ENCODE peak calls at places on chromosomes 12 and 14, in eight cellular contexts. E is body of pancreas, O is HCT116, G is uterus, I is heart left ventricle, A is adrenal gland, C is tibial nerve, Y is A549. F is an unnamed sample.
A peak's percentile ranks its signal among the peaks of the same experiment; 100 is the strongest.

GRCh38 chr12:224330-224729 is 10.4 kb upstream of the SLC6A12 start:
- DNase-seq in E (no peak), O (no peak), G (no peak), I (no peak), A (no peak), C (no peak), Y (no peak), F (no peak)

GRCh38 chr12:1836854-1837411 is 16.6 kb downstream of the LRTM2 start:
- DNase-seq in E (no peak), O (no peak), G (no peak), I (no peak), A (no peak), C (no peak), Y (no peak), F (no peak)

GRCh38 chr12:3757261-3757660 is 4.4 kb upstream of the CRACR2A start:
- DNase-seq in E (peak; percentile 90), O (no peak), G (no peak), I (no peak), A (no peak), C (no peak), Y (no peak), F (no peak)

GRCh38 chr12:18430425-18431048 is 169.2 kb downstream of the PIK3C2G start:
- DNase-seq in E (peak; percentile 62), O (peak; percentile 38), G (no peak), I (peak; percentile 33), A (peak; percentile 60), C (peak; percentile 12), Y (peak; percentile 20), F (peak; percentile 21)

GRCh38 chr12:33514893-33515292 is 75.3 kb upstream of the SYT10 start:
- DNase-seq in E (no peak), O (no peak), G (no peak), I (no peak), A (no peak), C (no peak), Y (no peak), F (no peak)

GRCh38 chr12:67663121-67663520 is 14.6 kb downstream of the DYRK2 start:
- DNase-seq in E (no peak), O (no peak), G (no peak), I (no peak), A (no peak), C (no peak), Y (no peak), F (no peak)

GRCh38 chr14:93962701-93963601 is 13.4 kb downstream of the ASB2 start:
- DNase-seq in E (no peak), O (no peak), G (no peak), I (no peak), A (no peak), C (no peak), Y (no peak), F (no peak)

GRCh38 chr12:117875652-117876491 is 92.9 kb downstream of the KSR2 start:
- DNase-seq in E (peak; percentile 11), O (no peak), G (no peak), I (no peak), A (no peak), C (no peak), Y (no peak), F (no peak)

GRCh38 chr12:16504200-16504599 is 101.8 kb downstream of the LMO3 start:
- DNase-seq in E (no peak), O (no peak), G (no peak), I (no peak), A (no peak), C (no peak), Y (no peak), F (no peak)

GRCh38 chr14:100417466-100417865 is 94.3 kb downstream of the SLC25A47 start:
- DNase-seq in E (peak; percentile 79), O (peak; percentile 63), G (no peak), I (no peak), A (peak; percentile 92), C (no peak), Y (peak; percentile 94), F (peak; percentile 63)

GRCh38 chr14:64971890-64972785 is at the start of gene RAB15:
- DNase-seq in E (peak; percentile 63), O (no peak), G (no peak), I (peak; percentile 31), A (no peak), C (no peak), Y (peak; percentile 34), F (peak; percentile 25)

GRCh38 chr12:15829949-15830348 is 40.8 kb upstream of the EPS8 start:
- DNase-seq in E (no peak), O (no peak), G (no peak), I (peak; percentile 16), A (no peak), C (no peak), Y (no peak), F (no peak)

GRCh38 chr14:31788340-31788739 is 227.1 kb downstream of the NUBPL start:
- DNase-seq in E (no peak), O (no peak), G (no peak), I (no peak), A (no peak), C (no peak), Y (no peak), F (no peak)

GRCh38 chr14:54362759-54363437 is 33.9 kb upstream of the CDKN3 start:
- DNase-seq in E (no peak), O (no peak), G (no peak), I (no peak), A (no peak), C (no peak), Y (no peak), F (no peak)

GRCh38 chr14:54362089-54362504 is 34.7 kb upstream of the CDKN3 start:
- DNase-seq in E (no peak), O (no peak), G (no peak), I (no peak), A (no peak), C (no peak), Y (no peak), F (no peak)

GRCh38 chr14:54366726-54367707 is 29.8 kb upstream of the CDKN3 start:
- DNase-seq in E (peak; percentile 52), O (peak; percentile 49), G (peak; percentile 46), I (no peak), A (peak; percentile 53), C (no peak), Y (peak; percentile 38), F (no peak)

GRCh38 chr14:54360667-54361066 is 36.1 kb upstream of the CDKN3 start:
- DNase-seq in E (no peak), O (no peak), G (no peak), I (no peak), A (no peak), C (no peak), Y (no peak), F (no peak)

DNA sequence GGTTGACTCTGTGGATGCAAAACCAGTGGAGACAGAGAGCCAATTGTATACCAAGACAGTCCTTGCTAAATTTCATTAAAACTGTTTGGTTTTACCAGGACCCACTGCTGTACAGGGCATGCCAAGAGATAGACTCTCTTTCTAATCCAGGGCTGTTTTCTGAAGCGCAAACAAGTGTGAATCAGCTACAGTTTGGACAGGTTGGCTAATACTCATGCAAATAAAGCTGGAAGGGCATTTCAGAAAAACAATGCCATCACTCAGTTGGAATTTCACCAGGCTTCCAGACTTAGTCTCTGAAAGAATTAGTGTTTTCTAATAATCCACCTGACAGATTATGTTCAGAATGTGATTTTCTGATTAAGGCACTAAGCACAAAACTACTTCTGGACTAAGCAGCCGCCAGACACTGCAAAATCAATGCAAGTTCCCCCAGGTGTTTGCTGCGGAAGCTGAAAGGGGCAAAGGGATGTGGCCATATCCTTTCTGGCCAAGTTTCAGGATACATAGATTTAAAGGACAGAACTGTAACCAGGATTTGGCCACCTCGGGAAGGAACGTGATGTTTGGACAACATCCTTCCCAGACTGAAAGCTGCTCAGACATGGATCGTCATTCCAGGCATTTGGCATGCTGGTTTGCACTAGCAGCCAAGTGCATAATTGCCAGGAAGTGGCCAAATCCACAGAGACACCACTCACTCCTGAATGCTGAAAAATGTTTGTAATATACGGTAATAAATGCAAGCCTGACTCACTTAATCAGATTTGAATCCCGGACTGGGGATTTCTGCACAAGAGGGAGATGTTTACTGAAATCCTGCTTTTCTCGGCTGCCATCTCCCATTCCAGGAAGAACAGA is 32.0 kb upstream of the CDKN3 start:
- DNase-seq in E (no peak), O (no peak), G (peak; percentile 57), I (peak; percentile 61), A (peak; percentile 25), C (no peak), Y (no peak), F (no peak)
- TF ChIP-seq POLR2A in E (no peak), O (no peak), G (no peak), I (no peak), A (no peak), C (no peak), Y (no peak), F (no peak)

GRCh38 chr12:6327591-6328041 is 14.3 kb downstream of the TNFRSF1A start:
- DNase-seq in E (no peak), O (no peak), G (peak; percentile 45), I (no peak), A (no peak), C (no peak), Y (no peak), F (peak; percentile 60)
- H3K27ac ChIP-seq in E (no peak overlapping the region), O (peak overlapping the region; percentile 10), G (peak overlapping the region; percentile 83), I (peak overlapping the region; percentile 59), A (no peak overlapping the region), C (peak overlapping the region; percentile 99), Y (peak overlapping the region; percentile 24), F (peak overlapping the region; percentile 46)

DNA sequence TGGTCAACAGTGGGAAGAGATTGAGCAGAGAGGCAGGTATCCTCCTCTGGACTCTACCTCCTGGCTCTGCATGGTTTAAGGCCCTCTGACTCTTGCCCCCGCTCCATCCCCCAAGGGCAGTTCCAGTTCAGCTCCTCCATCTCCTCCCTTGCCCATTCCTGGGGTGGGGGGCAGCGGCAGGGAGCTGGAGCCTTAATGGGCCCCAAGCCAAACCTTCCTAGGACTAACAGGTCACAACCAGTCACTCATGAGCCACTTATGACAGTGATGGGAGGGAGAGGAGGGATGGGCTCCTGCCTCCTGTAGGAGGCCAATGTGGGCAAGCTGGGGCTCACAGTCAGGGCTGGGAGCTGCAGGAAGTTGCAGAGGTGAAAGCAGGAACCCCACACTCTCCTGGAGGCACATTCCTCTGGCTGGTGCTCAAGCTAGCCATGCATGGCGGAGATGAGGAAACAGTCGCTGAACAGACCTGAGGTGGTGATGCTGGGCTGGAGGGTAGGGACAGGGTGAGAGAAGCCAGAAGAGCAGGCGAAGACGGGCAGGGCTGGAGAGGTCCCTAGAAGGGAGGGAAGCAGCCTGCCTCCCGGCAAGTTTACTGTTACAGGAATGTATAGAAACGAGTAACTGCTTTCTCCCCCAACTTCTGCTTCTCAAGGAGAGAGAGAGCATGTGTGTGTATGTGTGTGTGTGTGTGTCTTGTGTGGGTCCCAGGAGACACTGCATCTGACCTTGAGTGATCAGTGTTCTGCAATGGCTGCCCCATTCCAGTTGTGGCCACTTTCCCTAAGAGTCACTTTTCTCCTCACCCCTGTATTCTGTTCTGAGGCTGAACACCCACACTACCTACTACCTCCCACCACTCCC is 5.0 kb upstream of the RAPGEF3 start:
- DNase-seq in E (no peak), O (no peak), G (no peak), I (no peak), A (no peak), C (no peak), Y (no peak), F (no peak)
- TF ChIP-seq CTCF in E (no peak), O (no peak), G (no peak), I (no peak), A (no peak), C (no peak), Y (no peak), F (no peak)

DNA sequence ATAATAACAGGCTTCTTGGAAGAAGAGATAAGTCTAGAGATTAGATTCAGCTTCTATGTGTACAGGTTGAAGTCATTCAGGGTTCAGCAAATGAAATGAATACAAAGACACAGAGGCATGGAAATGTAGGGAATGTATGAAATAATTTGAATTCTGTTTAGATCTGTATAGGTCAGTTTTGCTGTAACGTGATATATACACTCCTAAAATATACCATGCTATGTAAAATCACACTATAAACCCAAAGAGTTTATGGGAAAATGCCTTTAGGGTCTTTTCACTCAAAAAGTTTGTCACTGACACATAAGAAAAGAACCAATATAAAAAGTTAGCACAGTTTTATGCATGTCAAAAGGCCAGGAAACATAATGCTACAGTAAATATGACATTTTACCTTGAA is 854.0 kb downstream of the LRFN5 start:
- DNase-seq in E (no peak), O (no peak), G (no peak), I (no peak), A (no peak), C (no peak), Y (no peak), F (no peak)
- TF ChIP-seq POLR2A in E (no peak), O (no peak), G (no peak), I (no peak), A (no peak), C (no peak), Y (no peak), F (no peak)

F was measured in ovary.